ENCODE peak calls at places on chromosomes 16 and 17, in six cellular contexts. N is B cell, G is adrenal gland, R is HFF-Myc, F is endothelial cell of umbilical vein, O is kidney epithelial cell. J is an unnamed sample.

GRCh38 chr16:56787185-56787584 is 57.3 kb downstream of the NUP93 start:
- DNase-seq in R (no peak), G (no peak), F (no peak), O (no peak), N (no peak), J (no peak)

GRCh38 chr17:17666111-17666714 is 15.0 kb upstream of the RAI1 start:
- DNase-seq in F (no peak), N (no peak), O (no peak), G (no peak), R (no peak), J (no peak)

GRCh38 chr16:48535369-48535787 is 74.6 kb downstream of the N4BP1 start:
- DNase-seq in O (no peak), R (no peak), N (no peak), F (no peak), G (no peak), J (no peak)

GRCh38 chr17:79977161-79977631 is 58.5 kb downstream of the TBC1D16 start:
- DNase-seq in O (no peak), N (no peak), R (no peak), G (no peak), F (no peak), J (no peak)

GRCh38 chr17:37327341-37328090 is 48.3 kb upstream of the C17orf78 start:
- DNase-seq in G (no peak), O (peak; percentile 61), F (no peak), N (no peak), R (peak; percentile 9), J (no peak)

GRCh38 chr17:62696256-62696655 is 68.8 kb downstream of the MRC2 start:
- DNase-seq in O (no peak), F (no peak), R (no peak), N (no peak), G (no peak), J (no peak)

GRCh38 chr17:43831633-43832032 is 1.3 kb downstream of the MPP3 start:
- DNase-seq in R (no peak), O (no peak), F (no peak), N (no peak), G (no peak), J (no peak)

GRCh38 chr16:85279402-85279801 is 167.1 kb upstream of the CIBAR2 start:
- DNase-seq in F (no peak), R (no peak), G (no peak), O (no peak), N (no peak), J (no peak)

GRCh38 chr17:46782250-46782953 is 36.1 kb downstream of the WNT3 start:
- DNase-seq in G (no peak), F (peak; percentile 41), N (peak; percentile 62), R (no peak), O (no peak), J (peak; percentile 51)

GRCh38 chr17:57735707-57736106 is 9.4 kb downstream of the CCDC182 start:
- DNase-seq in N (no peak), O (no peak), G (no peak), F (no peak), R (no peak), J (no peak)

GRCh38 chr17:57524790-57525543 is 220.1 kb downstream of the CCDC182 start:
- DNase-seq in R (no peak), G (no peak), O (no peak), N (no peak), F (no peak), J (no peak)

GRCh38 chr17:76270127-76270592 is 5.0 kb downstream of the UBALD2 start:
- DNase-seq in R (no peak), O (no peak), G (no peak), N (peak; percentile 61), F (no peak), J (no peak)

GRCh38 chr17:596763-597644 is 117.6 kb downstream of the VPS53 start:
- DNase-seq in O (peak; percentile 72), N (no peak), R (no peak), G (no peak), F (peak; percentile 53), J (no peak)

GRCh38 chr17:2797226-2797625 is 988 bp downstream of the RAP1GAP2 start:
- DNase-seq in N (no peak), O (no peak), F (no peak), R (no peak), G (no peak), J (no peak)

GRCh38 chr17:62648247-62648953 is 20.9 kb downstream of the MRC2 start:
- DNase-seq in G (no peak), O (no peak), R (no peak), N (no peak), F (no peak), J (no peak)

GRCh38 chr17:45096141-45096540 is 35.0 kb downstream of the NMT1 start:
- DNase-seq in O (no peak), R (no peak), N (no peak), F (peak; percentile 49), G (no peak), J (peak; percentile 25)

GRCh38 chr17:45096926-45097325 is 35.4 kb downstream of the PLCD3 start:
- DNase-seq in G (no peak), O (no peak), N (no peak), R (no peak), F (no peak), J (no peak)

GRCh38 chr17:45101546-45101882 is 30.8 kb downstream of the PLCD3 start:
- DNase-seq in N (no peak), O (no peak), R (no peak), G (no peak), F (no peak), J (no peak)

GRCh38 chr17:45098081-45098868 is 34.0 kb downstream of the PLCD3 start:
- DNase-seq in N (no peak), G (no peak), R (no peak), F (no peak), O (no peak), J (no peak)

GRCh38 chr17:45098869-45099616 is 33.3 kb downstream of the PLCD3 start:
- DNase-seq in R (no peak), O (no peak), F (peak; percentile 73), G (peak; percentile 91), N (peak; percentile 77), J (peak; percentile 98)
- TF ChIP-seq CTCF in R (peak; percentile 88), O (peak; percentile 96), F (peak; percentile 91), G (peak; percentile 93), N (peak; percentile 88), J (peak; percentile 98)

DNA sequence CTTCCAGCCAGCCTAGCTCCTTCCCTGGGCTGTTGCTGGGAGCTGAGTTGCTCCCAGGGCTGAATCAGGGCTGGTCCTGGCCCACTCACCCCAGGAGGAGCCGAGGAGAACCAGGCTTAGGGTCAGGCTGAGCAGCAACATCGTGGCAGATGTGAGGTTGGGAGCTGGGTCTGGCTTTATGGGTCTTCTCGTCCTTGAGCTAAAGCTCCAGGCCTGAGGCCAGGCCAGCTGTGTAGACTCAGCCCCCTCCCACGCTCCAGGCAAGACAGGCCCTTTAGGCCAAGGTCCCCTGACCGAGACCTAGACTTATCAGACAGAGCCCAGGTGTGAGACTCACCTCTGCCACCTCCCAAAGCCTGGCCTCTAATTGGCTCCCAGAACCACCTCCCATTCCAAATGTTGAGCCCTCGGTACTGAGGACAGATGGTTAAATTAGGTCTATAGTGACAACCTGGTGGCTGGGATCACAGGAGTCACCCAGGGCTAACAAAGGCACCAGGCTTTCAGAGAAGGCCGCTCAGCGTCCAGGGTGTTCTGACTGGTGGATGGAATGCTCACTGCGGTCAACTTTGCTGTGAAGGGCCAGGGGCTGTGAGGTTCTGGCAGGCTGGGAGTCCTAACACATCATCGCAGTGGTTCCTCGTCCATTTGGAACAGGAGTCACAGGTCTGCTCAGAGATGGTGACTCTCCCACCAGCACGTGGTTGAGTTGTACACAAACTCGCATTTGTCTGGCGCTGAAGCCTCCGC is at the start of gene CTRL:
- DNase-seq in N (no peak), R (no peak), F (no peak), G (no peak), O (no peak), J (no peak)
- TF ChIP-seq CTCF in N (no peak), R (peak; percentile 20), F (no peak), G (no peak), O (peak; percentile 8), J (no peak)

DNA sequence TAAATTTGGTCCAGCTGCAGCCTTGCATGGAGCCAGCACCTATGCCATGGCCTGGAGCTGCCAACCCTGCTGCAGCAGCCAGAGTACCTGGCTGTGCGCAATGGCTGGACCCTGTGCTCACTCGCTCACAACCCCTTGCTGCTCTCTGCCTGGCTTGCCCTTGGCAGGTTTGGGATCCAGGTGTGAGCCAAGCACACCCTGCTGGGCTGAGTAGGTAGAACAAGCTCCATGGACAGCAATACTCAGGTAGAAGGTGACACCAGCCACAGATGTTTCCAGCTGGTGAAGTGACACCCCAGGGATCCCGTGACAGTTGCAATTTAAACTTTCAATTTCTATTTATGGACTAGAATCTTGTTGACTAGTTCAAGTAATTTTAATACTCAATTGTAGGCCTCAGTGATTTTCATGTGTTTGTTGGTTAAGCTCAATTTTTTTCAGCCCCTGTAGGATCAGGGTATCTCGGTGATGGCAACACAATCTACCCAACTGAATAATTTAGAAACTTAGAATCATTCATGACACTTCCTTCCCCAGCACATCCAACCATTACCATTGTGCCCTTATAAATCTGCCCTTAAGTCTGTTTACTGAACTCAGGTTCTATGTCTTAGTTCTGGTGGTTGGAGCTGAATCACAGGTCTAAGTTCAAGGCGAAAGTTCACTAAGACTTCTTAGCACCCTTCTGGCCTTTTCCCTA is 480.0 kb downstream of the PMP22 start:
- DNase-seq in F (no peak), N (peak; percentile 20), R (no peak), O (no peak), G (no peak), J (no peak)
- TF ChIP-seq CTCF in F (no peak), N (peak; percentile 25), R (no peak), O (no peak), G (no peak), J (no peak)

GRCh38 chr17:41679740-41680425 is 8.8 kb upstream of the EIF1 start:
- DNase-seq in R (no peak), N (no peak), O (no peak), F (no peak), G (no peak), J (no peak)

GRCh38 chr17:41680426-41681040 is 8.2 kb upstream of the EIF1 start:
- DNase-seq in N (no peak), G (no peak), O (no peak), R (no peak), F (no peak), J (no peak)

GRCh38 chr17:41681776-41682175 is 6.9 kb upstream of the EIF1 start:
- DNase-seq in O (no peak), R (no peak), F (no peak), N (no peak), G (no peak), J (no peak)

GRCh38 chr17:41678411-41678906 is 10.2 kb upstream of the EIF1 start:
- DNase-seq in F (peak; percentile 51), G (no peak), N (no peak), O (no peak), R (no peak), J (no peak)

DNA sequence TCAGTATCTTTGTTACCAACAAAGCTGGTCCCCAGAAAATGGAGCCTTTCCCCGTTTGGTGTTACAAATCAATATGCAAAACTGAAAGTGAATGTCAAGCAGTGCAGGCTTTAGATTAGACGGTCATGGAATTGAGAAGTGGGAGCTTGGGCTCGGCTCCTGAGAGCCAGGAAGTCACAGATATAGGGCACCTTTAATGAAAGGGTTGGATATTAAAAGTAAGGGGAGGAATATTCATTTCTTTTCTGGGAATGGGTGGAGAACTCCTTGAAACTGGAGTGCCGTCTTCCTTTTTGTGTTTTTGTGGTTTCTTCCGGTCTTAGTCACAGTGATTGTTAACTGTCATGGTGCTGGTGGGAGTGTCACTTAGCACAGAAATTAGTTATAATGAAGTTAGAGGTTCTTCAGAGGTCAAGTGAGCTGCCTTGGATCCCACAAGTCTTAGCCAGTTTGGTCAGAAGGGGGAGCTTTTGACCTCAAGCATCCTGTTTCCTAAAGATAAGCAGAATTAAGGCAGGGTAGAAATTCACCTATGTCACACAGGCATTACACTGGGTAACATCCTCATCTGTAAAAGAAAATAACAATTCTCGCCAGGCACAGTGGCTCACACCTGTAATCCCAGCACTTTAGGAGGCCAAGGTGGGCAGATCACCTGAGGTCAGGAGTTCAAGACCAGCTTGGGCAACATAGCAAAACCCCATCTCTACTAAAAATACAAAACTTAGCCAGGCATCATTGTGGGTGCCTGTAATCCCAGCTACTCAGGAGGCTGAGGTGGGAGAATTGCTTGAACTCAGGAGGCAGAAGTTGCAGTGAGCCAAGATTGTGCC is 9.6 kb upstream of the EIF1 start:
- DNase-seq in N (peak; percentile 47), O (peak; percentile 80), F (peak; percentile 63), R (peak; percentile 37), G (no peak), J (no peak)
- TF ChIP-seq CTCF in N (no peak), O (peak; percentile 14), F (no peak), R (no peak), G (no peak), J (peak; percentile 11)

J was measured in D721Med.